ENCODE peak calls at places on chromosomes 16 and 17, in five cellular contexts. I, C, U, V and A are unnamed samples. For H3K4me1 and H3K9me3, the result is how much of the 10 kb centered on the place peaks cover.

GRCh38 chr17:19260958-19261357 is 23.8 kb downstream of the EPN2 start:
- DNase-seq in C (no peak), U (no peak), I (no peak), V (no peak), A (no peak)

GRCh38 chr16:674968-675883 is at the start of gene RHBDL1:
- DNase-seq in V (no peak), U (no peak), I (no peak), C (no peak), A (no peak)

GRCh38 chr17:61926831-61927210 is 961 bp downstream of the INTS2 start:
- DNase-seq in V (no peak), C (no peak), I (no peak), U (no peak), A (no peak)

GRCh38 chr17:67629963-67630320 is 87.8 kb upstream of the NOL11 start:
- DNase-seq in C (no peak), U (no peak), I (no peak), V (no peak), A (no peak)

GRCh38 chr17:7932949-7933348 is 943 bp downstream of the CNTROB start:
- DNase-seq in V (peak), C (peak), U (peak), I (peak), A (peak)

GRCh38 chr17:57442401-57442823 is 186.1 kb downstream of the MSI2 start:
- DNase-seq in C (no peak), I (no peak), V (no peak), U (no peak), A (no peak)

GRCh38 chr17:21166599-21167265 is 40.0 kb downstream of the DHRS7B start:
- DNase-seq in I (no peak), C (no peak), V (no peak), U (no peak), A (no peak)

GRCh38 chr16:30472328-30472942 is at the start of gene ITGAL:
- DNase-seq in U (peak), V (no peak), I (no peak), C (peak), A (peak)

GRCh38 chr17:43648916-43649315 is 12.8 kb downstream of the MEOX1 start:
- DNase-seq in V (no peak), U (no peak), C (no peak), I (no peak), A (no peak)

GRCh38 chr16:87436225-87437172 is 44.4 kb downstream of the MAP1LC3B start:
- DNase-seq in V (no peak), I (no peak), C (no peak), U (no peak), A (no peak)

GRCh38 chr16:24993722-24994686 is 21.2 kb downstream of the ARHGAP17 start:
- DNase-seq in U (no peak), C (peak), V (peak), I (peak), A (no peak)

GRCh38 chr16:68369697-68370096 is 58.9 kb downstream of the PRMT7 start:
- DNase-seq in C (no peak), V (no peak), I (no peak), U (no peak), A (no peak)

GRCh38 chr16:70553645-70554044 is 30.0 kb downstream of the SF3B3 start:
- DNase-seq in U (no peak), C (no peak), I (no peak), V (no peak), A (no peak)

GRCh38 chr17:8122923-8123694 is 797 bp downstream of the HES7 start:
- DNase-seq in U (no peak), I (peak), C (peak), V (peak), A (peak)

GRCh38 chr17:50352072-50352692 is 6.3 kb downstream of the XYLT2 start:
- DNase-seq in C (no peak), U (no peak), V (no peak), I (no peak), A (no peak)

GRCh38 chr17:43766413-43767052 is 7.9 kb upstream of the SOST start:
- DNase-seq in V (peak), U (peak), I (peak), C (peak), A (peak)

GRCh38 chr16:65069766-65070165 is 52.1 kb downstream of the CDH11 start:
- DNase-seq in V (no peak), C (no peak), U (no peak), I (no peak), A (no peak)

GRCh38 chr17:81286491-81287145 is 8.5 kb downstream of the SLC38A10 start:
- DNase-seq in I (no peak), V (no peak), C (no peak), U (no peak), A (no peak)

GRCh38 chr17:81285179-81285878 is 9.8 kb downstream of the SLC38A10 start:
- DNase-seq in I (no peak), U (peak), C (peak), V (peak), A (peak)

GRCh38 chr17:81287155-81287554 is 8.0 kb downstream of the SLC38A10 start:
- DNase-seq in C (no peak), U (no peak), V (no peak), I (no peak), A (no peak)

GRCh38 chr17:81287741-81288430 is 7.2 kb downstream of the SLC38A10 start:
- DNase-seq in C (no peak), U (no peak), I (no peak), V (no peak), A (no peak)

DNA sequence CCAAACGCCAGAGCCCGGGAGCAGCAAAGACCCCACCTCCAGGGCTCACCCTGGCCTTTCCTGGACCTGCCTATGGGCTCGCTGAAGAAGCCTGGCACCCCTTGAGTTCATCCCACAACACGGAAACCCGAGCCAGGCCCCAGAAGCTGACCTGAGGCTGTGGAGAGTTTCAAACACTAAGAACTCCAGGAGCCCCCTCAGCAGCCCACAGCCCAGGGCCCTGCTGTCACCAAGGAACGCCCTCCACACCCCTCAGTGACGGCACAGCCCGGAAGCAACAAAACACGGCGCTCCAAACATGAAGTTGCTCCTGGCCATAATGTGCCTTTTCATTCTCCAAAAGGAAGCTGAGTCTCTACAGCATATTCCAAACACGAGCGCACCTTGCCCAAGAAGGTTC is 9.2 kb downstream of the SLC38A10 start:
- DNase-seq in C (no peak), U (no peak), I (no peak), V (no peak), A (no peak)
- H3K4me3 ChIP-seq in C (peak), U (peak), I (no peak), V (no peak), A (peak)

GRCh38 chr16:85362443-85362842 is 250.2 kb upstream of the CIBAR2 start:
- DNase-seq in V (no peak), I (no peak), U (no peak), C (no peak), A (no peak)

GRCh38 chr16:85365120-85365519 is 248.0 kb upstream of the GSE1 start:
- DNase-seq in V (no peak), U (no peak), I (no peak), C (no peak), A (no peak)

GRCh38 chr16:85363427-85363826 is 249.7 kb upstream of the GSE1 start:
- DNase-seq in U (no peak), V (no peak), I (no peak), C (no peak), A (no peak)

GRCh38 chr16:85364323-85365040 is 248.6 kb upstream of the GSE1 start:
- DNase-seq in U (no peak), C (no peak), I (no peak), V (no peak), A (no peak)

DNA sequence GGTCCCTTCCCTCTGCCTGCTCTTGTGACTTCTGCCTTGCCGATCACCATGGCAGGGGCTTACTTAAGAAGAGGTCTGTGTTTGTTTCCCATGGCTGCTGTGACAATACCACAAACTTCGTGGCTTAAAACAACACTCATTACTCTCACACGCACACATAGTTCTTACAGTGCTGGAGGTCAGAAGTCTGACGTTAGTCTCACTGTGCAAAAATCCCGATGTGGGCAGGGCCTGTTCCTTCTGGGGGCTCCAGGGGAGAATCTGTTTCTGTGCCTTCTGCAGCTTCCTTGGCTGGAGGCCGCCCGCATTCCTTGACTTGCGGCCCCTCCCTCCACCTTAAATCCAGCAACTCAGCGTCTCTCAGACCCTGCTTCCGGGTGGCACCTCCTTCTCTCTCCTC is 249.2 kb upstream of the GSE1 start:
- DNase-seq in I (no peak), C (no peak), V (no peak), U (no peak), A (no peak)
- H3K4me1 ChIP-seq in I (under half), C (under half), V (under half), U (under half), A (under half)

DNA sequence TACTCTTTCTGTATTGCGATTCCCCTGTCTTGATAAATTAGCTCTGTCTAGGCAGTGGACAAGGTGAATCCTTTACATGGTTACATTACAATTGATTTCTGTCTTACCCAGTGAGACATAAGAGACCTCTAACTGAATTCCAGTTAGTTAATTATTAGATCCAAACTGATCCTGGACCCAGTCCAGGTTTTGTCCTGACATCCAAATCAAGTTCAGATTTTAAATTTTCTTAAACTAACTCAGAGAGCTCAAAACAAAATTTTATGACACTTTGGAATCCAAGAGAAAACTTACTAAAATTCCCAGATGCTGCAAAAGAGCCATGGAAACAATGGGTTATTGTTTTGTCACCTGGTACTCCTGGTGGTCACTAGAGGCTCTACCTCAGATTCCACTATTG is 2166.6 kb downstream of the TP53TG3F start:
- DNase-seq in U (no peak), I (no peak), C (no peak), V (no peak), A (no peak)
- H3K9me3 ChIP-seq in U (under half), I (under half), C (under half), V (under half), A (under half)

GRCh38 chr17:82098169-82098938 is at the start of gene FASN:
- DNase-seq in V (peak), I (peak), C (peak), U (peak), A (peak)
- H3K4me3 ChIP-seq in V (peak), I (peak), C (peak), U (peak), A (peak)

GRCh38 chr17:10286324-10286723 is 86.5 kb downstream of the MYH13 start:
- DNase-seq in C (no peak), I (no peak), U (no peak), V (no peak), A (no peak)

GRCh38 chr17:10290046-10290445 is 82.8 kb downstream of the MYH13 start:
- DNase-seq in I (no peak), C (no peak), V (no peak), U (no peak), A (no peak)

DNA sequence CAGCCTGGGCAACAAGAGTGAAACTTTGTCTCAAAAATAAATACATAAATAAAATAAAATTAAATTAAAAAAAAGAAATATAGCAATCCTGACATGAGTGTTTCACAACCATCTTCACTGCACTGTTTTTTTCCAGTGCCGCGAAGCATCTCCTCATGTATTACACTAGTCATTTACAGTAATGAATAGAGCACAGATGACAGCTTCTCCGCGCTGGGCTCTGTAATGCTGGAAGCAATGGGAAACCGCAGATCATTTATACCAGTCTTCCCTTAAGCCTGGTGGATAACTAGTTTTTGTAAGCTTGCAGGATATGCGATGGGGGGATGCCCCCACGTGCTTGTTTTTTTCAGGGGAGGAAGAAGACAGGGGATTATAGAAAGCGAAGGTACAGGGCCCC is 86.9 kb downstream of the MYH13 start:
- DNase-seq in C (no peak), I (no peak), V (no peak), U (no peak), A (no peak)
- H3K4me1 ChIP-seq in C (under half), I (under half), V (under half), U (under half), A (under half)

DNA sequence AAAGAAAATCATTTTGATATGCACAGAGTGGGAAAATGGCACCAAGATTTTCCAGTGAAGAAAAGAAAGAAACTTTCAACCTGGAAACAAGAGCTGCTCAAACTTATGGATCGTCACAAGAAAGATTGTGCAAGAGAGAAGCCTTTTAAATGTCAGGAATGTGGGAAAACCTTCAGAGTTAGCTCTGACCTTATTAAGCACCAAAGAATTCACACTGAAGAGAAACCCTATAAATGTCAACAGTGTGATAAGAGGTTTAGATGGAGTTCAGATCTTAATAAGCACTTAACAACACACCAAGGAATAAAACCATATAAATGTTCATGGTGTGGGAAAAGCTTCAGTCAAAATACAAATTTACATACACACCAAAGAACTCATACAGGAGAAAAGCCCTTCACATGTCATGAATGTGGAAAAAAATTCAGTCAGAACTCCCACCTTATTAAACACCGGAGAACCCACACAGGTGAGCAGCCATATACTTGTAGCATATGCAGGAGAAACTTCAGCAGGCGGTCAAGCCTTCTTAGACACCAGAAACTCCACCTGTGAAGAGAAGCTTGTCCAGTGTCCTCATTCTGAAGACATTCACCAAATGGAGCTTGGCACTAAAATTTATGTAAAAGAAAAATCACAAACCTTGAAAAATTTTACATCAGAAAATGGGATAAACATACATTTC is 12.2 kb downstream of the ZNF75A start:
- DNase-seq in I (no peak), C (no peak), V (no peak), U (no peak), A (no peak)
- H3K9me3 ChIP-seq in I (half or more), C (under half), V (half or more), U (half or more), A (half or more)

DNA sequence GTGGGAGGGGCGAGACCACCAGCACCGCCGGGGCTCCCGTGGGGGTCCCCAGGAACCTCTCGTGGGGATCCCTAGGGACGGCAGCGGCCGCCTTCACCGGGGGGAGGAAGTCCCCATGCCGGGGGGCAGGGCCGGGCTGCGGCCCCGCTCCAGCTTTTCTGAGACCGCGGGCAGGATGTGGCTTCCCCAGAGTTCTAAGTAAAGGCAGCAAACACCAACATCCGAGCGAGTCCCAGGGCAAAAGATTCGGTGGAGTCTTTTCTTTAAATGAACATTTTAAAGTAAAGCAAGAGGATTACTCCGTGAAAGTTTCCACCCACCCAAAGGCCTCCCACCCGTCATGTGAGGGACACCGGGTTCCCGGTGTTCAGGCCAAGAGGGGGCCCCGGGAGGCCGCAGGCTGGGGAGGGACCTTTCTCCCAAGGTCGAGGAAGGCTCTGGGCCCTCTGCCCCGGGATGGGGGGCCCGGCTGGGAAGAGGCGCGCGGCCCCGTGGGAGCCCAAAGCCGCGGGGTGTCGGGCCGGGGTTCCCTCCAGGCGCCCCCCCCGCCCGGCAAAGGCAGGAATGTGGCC is 137.2 kb upstream of the RPH3AL start:
- DNase-seq in U (no peak), I (peak), V (peak), C (peak), A (peak)
- H3K4me3 ChIP-seq in U (peak), I (peak), V (no peak), C (peak), A (peak)

DNA sequence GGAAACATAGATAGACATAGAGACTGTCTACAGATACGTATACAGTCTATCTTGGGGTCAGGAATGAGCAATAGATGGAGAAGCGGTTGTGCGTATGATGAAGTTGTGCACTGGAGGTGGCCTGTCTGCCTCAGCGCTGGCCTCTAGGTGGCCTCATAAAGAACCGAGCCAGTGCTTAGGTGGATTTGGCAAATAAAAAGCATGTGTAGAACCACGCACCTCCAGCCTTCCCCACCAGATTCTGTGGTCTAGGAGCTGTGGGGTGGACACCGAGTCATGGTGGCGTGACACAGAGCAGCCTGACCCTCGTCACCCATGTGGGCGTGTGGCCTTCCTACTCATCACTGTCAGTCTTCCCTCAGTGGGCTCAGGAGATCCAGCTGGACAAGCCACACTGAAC is 34.0 kb downstream of the PGS1 start:
- DNase-seq in V (no peak), C (no peak), U (no peak), I (peak), A (no peak)
- H3K4me1 ChIP-seq in V (under half), C (half or more), U (under half), I (under half), A (half or more)